ENCODE peak calls at places on chromosomes 7 and 10, in seven cellular contexts. Y is HFFc6, N is heart left ventricle, E is upper lobe of left lung, J is AG04450, Q is RWPE1, D is upper lobe of right lung. X is an unnamed sample.

GRCh38 chr7:80087768-80088170 is 46.9 kb upstream of the GNAI1 start:
- DNase-seq in Y (peak), N (no peak), E (no peak), J (no peak), Q (no peak), D (no peak), X (no peak)

GRCh38 chr7:150962743-150963399 is 15.2 kb downstream of the KCNH2 start:
- DNase-seq in Y (peak), N (peak), E (no peak), J (no peak), Q (peak), D (no peak), X (no peak)

GRCh38 chr7:157789094-157789493 is 452.3 kb downstream of the DNAJB6 start:
- DNase-seq in Y (no peak), N (no peak), E (no peak), J (no peak), Q (no peak), D (no peak), X (no peak)

GRCh38 chr10:130742936-130743675 is 568.4 kb downstream of the TCERG1L start:
- DNase-seq in Y (no peak), N (no peak), E (no peak), J (no peak), Q (no peak), D (peak), X (no peak)

GRCh38 chr7:23981758-23982157 is 271.7 kb downstream of the STK31 start:
- DNase-seq in Y (no peak), N (no peak), E (no peak), J (no peak), Q (no peak), D (no peak), X (no peak)

GRCh38 chr10:87976101-87976743 is 112.8 kb downstream of the PTEN start:
- DNase-seq in Y (no peak), N (no peak), E (no peak), J (no peak), Q (peak), D (no peak), X (no peak)

GRCh38 chr7:73329861-73330581 is 2.1 kb downstream of the FKBP6 start:
- DNase-seq in Y (peak), N (peak), E (no peak), J (peak), Q (no peak), D (no peak), X (no peak)

GRCh38 chr10:103736044-103736443 is 119.3 kb downstream of the SH3PXD2A start:
- DNase-seq in Y (no peak), N (no peak), E (no peak), J (no peak), Q (no peak), D (no peak), X (no peak)

GRCh38 chr10:83012866-83013265 is 1126.4 kb upstream of the GHITM start:
- DNase-seq in Y (peak), N (no peak), E (no peak), J (no peak), Q (no peak), D (no peak), X (no peak)

GRCh38 chr7:156722427-156722826 is 81.9 kb downstream of the RNF32 start:
- DNase-seq in Y (no peak), N (no peak), E (no peak), J (no peak), Q (no peak), D (no peak), X (no peak)

GRCh38 chr7:6615853-6616555 is 594 bp downstream of the ZNF853 start:
- DNase-seq in Y (no peak), N (peak), E (no peak), J (no peak), Q (no peak), D (no peak), X (no peak)

GRCh38 chr10:79286318-79286951 is 60.8 kb upstream of the PPIF start:
- DNase-seq in Y (no peak), N (peak), E (peak), J (no peak), Q (peak), D (peak), X (peak)

GRCh38 chr7:105269397-105269796 is 119.3 kb downstream of the SRPK2 start:
- DNase-seq in Y (no peak), N (no peak), E (no peak), J (no peak), Q (no peak), D (no peak), X (no peak)

GRCh38 chr7:30799206-30799975 is 28.2 kb downstream of the MINDY4 start:
- DNase-seq in Y (peak), N (peak), E (no peak), J (peak), Q (peak), D (no peak), X (no peak)

GRCh38 chr10:109450702-109451101 is 472.6 kb downstream of the XPNPEP1 start:
- DNase-seq in Y (no peak), N (no peak), E (no peak), J (no peak), Q (no peak), D (no peak), X (no peak)

GRCh38 chr7:80929619-80930018 is 10.8 kb upstream of the SEMA3C start:
- DNase-seq in Y (peak), N (no peak), E (no peak), J (no peak), Q (peak), D (no peak), X (no peak)

GRCh38 chr10:78162867-78163266 is 129.2 kb downstream of the RPS24 start:
- DNase-seq in Y (peak), N (no peak), E (no peak), J (no peak), Q (no peak), D (no peak), X (no peak)

GRCh38 chr7:22996470-22996869 is 17.5 kb downstream of the HYCC1 start:
- DNase-seq in Y (no peak), N (no peak), E (no peak), J (no peak), Q (no peak), D (no peak), X (no peak)

GRCh38 chr10:113524120-113524519 is 28.7 kb upstream of the HABP2 start:
- DNase-seq in Y (no peak), N (no peak), E (peak), J (no peak), Q (no peak), D (no peak), X (no peak)

GRCh38 chr7:114929570-114929969 is 7.7 kb downstream of the MDFIC start:
- DNase-seq in Y (no peak), N (no peak), E (no peak), J (no peak), Q (no peak), D (no peak), X (no peak)

GRCh38 chr7:133976140-133976539 is 151.0 kb upstream of the LRGUK start:
- DNase-seq in Y (no peak), N (no peak), E (no peak), J (no peak), Q (no peak), D (no peak), X (no peak)

GRCh38 chr7:37341033-37341630 is 107.5 kb downstream of the ELMO1 start:
- DNase-seq in Y (no peak), N (no peak), E (no peak), J (no peak), Q (no peak), D (no peak), X (no peak)

GRCh38 chr7:137954614-137955013 is 47.3 kb downstream of the CREB3L2 start:
- DNase-seq in Y (no peak), N (no peak), E (no peak), J (no peak), Q (no peak), D (no peak), X (no peak)

GRCh38 chr7:157397751-157398691 is 61.2 kb downstream of the DNAJB6 start:
- DNase-seq in Y (peak), N (peak), E (no peak), J (peak), Q (peak), D (no peak), X (no peak)

GRCh38 chr10:71840177-71840711 is 10.8 kb downstream of the PSAP start:
- DNase-seq in Y (peak), N (peak), E (peak), J (peak), Q (peak), D (no peak), X (no peak)

GRCh38 chr10:124725171-124725631 is 19.0 kb downstream of the FAM53B start:
- DNase-seq in Y (no peak), N (peak), E (peak), J (no peak), Q (no peak), D (peak), X (no peak)

GRCh38 chr7:137328389-137329120 is 15.0 kb downstream of the PTN start:
- DNase-seq in Y (no peak), N (peak), E (no peak), J (peak), Q (no peak), D (no peak), X (no peak)

GRCh38 chr10:17617031-17617911 is at the start of gene HACD1:
- DNase-seq in Y (peak), N (peak), E (peak), J (peak), Q (peak), D (peak), X (peak)

GRCh38 chr10:35690534-35690933 is 48.4 kb upstream of the FZD8 start:
- DNase-seq in Y (no peak), N (no peak), E (no peak), J (no peak), Q (no peak), D (no peak), X (no peak)

GRCh38 chr10:76632158-76633051 is 1005.2 kb downstream of the KCNMA1 start:
- DNase-seq in Y (no peak), N (peak), E (peak), J (no peak), Q (peak), D (no peak), X (no peak)
- TF ChIP-seq CTCF in Y (peak), N (peak), E (no peak), J (peak), Q (no peak), D (peak), X (peak)

GRCh38 chr7:44847920-44848634 is at the start of gene H2AZ2:
- DNase-seq in Y (peak), N (peak), E (peak), J (peak), Q (peak), D (peak), X (peak)
- TF ChIP-seq CTCF in Y (peak), N (no peak), E (peak), J (no peak), Q (peak), D (no peak), X (peak)

GRCh38 chr7:27367179-27367929 is 124.8 kb downstream of the EVX1 start:
- DNase-seq in Y (no peak), N (no peak), E (no peak), J (no peak), Q (no peak), D (no peak), X (no peak)
- TF ChIP-seq CTCF in Y (no peak), N (no peak), E (no peak), J (no peak), Q (no peak), D (no peak), X (no peak)

GRCh38 chr7:78777844-78778243 is 675.6 kb downstream of the MAGI2 start:
- DNase-seq in Y (peak), N (no peak), E (no peak), J (no peak), Q (peak), D (no peak), X (no peak)

GRCh38 chr7:78780560-78780959 is 672.9 kb downstream of the MAGI2 start:
- DNase-seq in Y (no peak), N (no peak), E (no peak), J (no peak), Q (no peak), D (no peak), X (no peak)

GRCh38 chr7:78783179-78783962 is 670.1 kb downstream of the MAGI2 start:
- DNase-seq in Y (no peak), N (no peak), E (no peak), J (no peak), Q (no peak), D (no peak), X (no peak)

DNA sequence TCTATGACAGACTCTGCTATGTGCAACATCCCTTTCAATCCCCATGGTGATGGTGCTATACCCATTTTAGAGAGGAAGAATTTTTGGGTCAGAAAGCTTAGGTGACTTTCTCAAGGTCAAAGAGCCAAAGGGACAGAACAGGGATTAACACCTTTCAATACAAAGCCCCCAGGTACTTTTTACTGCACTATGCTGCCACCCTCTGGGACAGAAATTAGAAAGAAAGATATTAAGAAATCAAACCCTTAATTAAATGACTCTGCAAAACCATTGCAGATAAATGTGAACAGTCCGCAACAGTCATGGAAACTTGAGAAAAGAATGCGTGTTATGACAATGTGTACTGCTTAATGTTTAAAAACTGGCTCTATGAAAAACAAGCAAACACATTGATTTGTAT is 673.7 kb downstream of the MAGI2 start:
- DNase-seq in Y (no peak), N (no peak), E (no peak), J (no peak), Q (no peak), D (no peak), X (no peak)
- TF ChIP-seq CTCF in Y (no peak), N (no peak), E (no peak), J (no peak), Q (no peak), D (no peak), X (no peak)